ENCODE peak calls at places on chromosomes 12 and 14, in eight cellular contexts. Q is GM12865; T is DMS 273 treated with DMSO at 0.1 percent for 48 hours; V is osteocyte; J is stimulated activated CD8-positive, alpha-beta memory T cell treated with anti-CD3 and anti-CD28 coated beads, Interleukin-15, amount 100 ng/mL, for 24 hours; C is NCI-H774; S is dermis microvascular lymphatic vessel endothelial cell; D is Right ventricle myocardium inferior. B is an unnamed sample.

GRCh38 chr12:129186952-129187351 is 333.7 kb downstream of the GLT1D1 start:
- DNase-seq in Q (no peak), T (no peak), V (no peak), J (no peak), C (no peak), S (no peak), D (no peak), B (no peak)

GRCh38 chr12:112798019-112798760 is 6.6 kb downstream of the RPH3A start:
- DNase-seq in Q (no peak), T (no peak), V (no peak), J (no peak), C (no peak), S (peak; percentile 60), D (no peak), B (no peak)

GRCh38 chr14:44886860-44887595 is 74.7 kb downstream of the KLHL28 start:
- DNase-seq in Q (no peak), T (no peak), V (no peak), J (no peak), C (no peak), S (no peak), D (no peak), B (no peak)

GRCh38 chr12:46518184-46518583 is 145.6 kb upstream of the SLC38A2 start:
- DNase-seq in Q (peak; percentile 36), T (no peak), V (no peak), J (no peak), C (no peak), S (no peak), D (no peak), B (no peak)

GRCh38 chr12:56337753-56338221 is 897 bp upstream of the IL23A start:
- DNase-seq in Q (no peak), T (no peak), V (no peak), J (no peak), C (no peak), S (no peak), D (no peak), B (no peak)

GRCh38 chr14:92135269-92135668 is 13.5 kb downstream of the CPSF2 start:
- DNase-seq in Q (peak; percentile 21), T (peak; percentile 37), V (no peak), J (no peak), C (peak; percentile 2), S (peak; percentile 57), D (no peak), B (no peak)

GRCh38 chr14:104865069-104865630 is at the start of gene CEP170B:
- DNase-seq in Q (no peak), T (no peak), V (no peak), J (peak; percentile 21), C (peak; percentile 40), S (no peak), D (no peak), B (peak; percentile 89)

GRCh38 chr12:122834921-122835692 is at the start of gene HIP1R:
- DNase-seq in Q (peak; percentile 58), T (no peak), V (no peak), J (peak; percentile 35), C (peak; percentile 46), S (no peak), D (no peak), B (peak; percentile 76)

GRCh38 chr14:73576391-73576790 is 7.4 kb downstream of the ACOT2 start:
- DNase-seq in Q (no peak), T (no peak), V (no peak), J (no peak), C (no peak), S (no peak), D (no peak), B (no peak)

GRCh38 chr14:77158175-77158908 is 16.8 kb upstream of the ZDHHC22 start:
- DNase-seq in Q (no peak), T (peak; percentile 39), V (no peak), J (no peak), C (no peak), S (no peak), D (peak; percentile 71), B (no peak)

GRCh38 chr12:51028126-51028810 is 2.1 kb upstream of the SLC11A2 start:
- DNase-seq in Q (peak; percentile 56), T (no peak), V (no peak), J (no peak), C (peak; percentile 43), S (no peak), D (no peak), B (peak; percentile 40)

GRCh38 chr14:89108608-89109007 is 284.2 kb downstream of the TTC8 start:
- DNase-seq in Q (no peak), T (no peak), V (no peak), J (no peak), C (no peak), S (no peak), D (no peak), B (no peak)

B was measured in HEK293T.